ENCODE peak calls at places on chromosomes 16 and 17, in four cellular contexts. E, P, G and J are unnamed samples.

GRCh38 chr17:67211742-67212141 is 33.3 kb downstream of the HELZ start:
- DNase-seq in E (peak), P (no peak), G (no peak), J (no peak)

GRCh38 chr17:40819528-40820125 is 2.8 kb downstream of the KRT10 start:
- DNase-seq in E (no peak), P (no peak), G (no peak), J (no peak)

GRCh38 chr17:29617125-29617480 is 5.6 kb downstream of the CORO6 start:
- DNase-seq in E (no peak), P (no peak), G (peak), J (peak)

GRCh38 chr16:85667841-85668413 is 20.8 kb downstream of the GINS2 start:
- DNase-seq in E (no peak), P (no peak), G (no peak), J (no peak)

GRCh38 chr17:76992911-76993310 is 124.7 kb downstream of the MGAT5B start:
- DNase-seq in E (no peak), P (no peak), G (no peak), J (no peak)

GRCh38 chr17:55763856-55764255 is 13.0 kb downstream of the PCTP start:
- DNase-seq in E (no peak), P (no peak), G (no peak), J (no peak)

GRCh38 chr17:4307179-4307930 is 43.6 kb upstream of the ANKFY1 start:
- DNase-seq in E (no peak), P (no peak), G (no peak), J (no peak)

GRCh38 chr17:32491371-32492280 is 4.8 kb downstream of the CDK5R1 start:
- DNase-seq in E (no peak), P (no peak), G (no peak), J (no peak)

GRCh38 chr17:60154616-60155426 is 5.0 kb downstream of the CA4 start:
- DNase-seq in E (no peak), P (no peak), G (no peak), J (peak)

GRCh38 chr17:59498421-59499307 is 66.7 kb upstream of the DHX40 start:
- DNase-seq in E (no peak), P (no peak), G (no peak), J (no peak)

GRCh38 chr16:50522324-50522723 is 25.9 kb upstream of the NKD1 start:
- DNase-seq in E (no peak), P (no peak), G (no peak), J (no peak)

GRCh38 chr16:65281636-65282035 is 159.8 kb upstream of the CDH11 start:
- DNase-seq in E (no peak), P (no peak), G (no peak), J (no peak)

GRCh38 chr17:51764387-51764971 is 394.0 kb downstream of the CA10 start:
- DNase-seq in E (peak), P (no peak), G (peak), J (peak)

GRCh38 chr17:44921122-44921882 is 6.0 kb upstream of the GFAP start:
- DNase-seq in E (no peak), P (no peak), G (no peak), J (no peak)

GRCh38 chr16:58476791-58477190 is 23.2 kb upstream of the NDRG4 start:
- DNase-seq in E (no peak), P (no peak), G (no peak), J (no peak)

GRCh38 chr16:50616883-50617629 is 64.1 kb downstream of the SNX20 start:
- DNase-seq in E (no peak), P (no peak), G (peak), J (no peak)